ENCODE peak calls at places on chromosomes 12 and 14, in ten cellular contexts. K is GM12878, S is mucosa of descending colon, E is Peyer's patch, J is A549, Y is lower lobe of right lung, F is right atrium auricular region, C is heart right ventricle, N is PC-3, W is GM23338. R is an unnamed sample.

GRCh38 chr12:99130808-99131538 is 485.9 kb downstream of the APAF1 start:
- DNase-seq in N (peak; percentile 12), F (no peak), C (no peak), J (no peak), E (no peak), K (peak; percentile 50), W (no peak), S (no peak), Y (no peak), R (no peak)

GRCh38 chr12:121804417-121805111 is 755 bp downstream of the SETD1B start:
- DNase-seq in Y (no peak), W (no peak), E (peak; percentile 73), S (peak; percentile 74), C (no peak), N (peak; percentile 22), J (no peak), K (no peak), F (no peak), R (no peak)

GRCh38 chr12:47636908-47637780 is 68.7 kb downstream of the RPAP3 start:
- DNase-seq in N (peak; percentile 77), E (no peak), K (no peak), C (no peak), J (no peak), S (peak; percentile 40), W (peak; percentile 94), F (no peak), Y (peak; percentile 79), R (peak; percentile 31)

GRCh38 chr14:81797246-81797645 is 263.6 kb upstream of the SEL1L start:
- DNase-seq in J (no peak), N (no peak), E (no peak), S (no peak), W (no peak), Y (no peak), K (no peak), F (no peak), C (no peak), R (no peak)

GRCh38 chr14:69648480-69649414 is 37.4 kb downstream of the SUSD6 start:
- DNase-seq in C (no peak), W (no peak), F (no peak), J (peak; percentile 29), E (no peak), Y (no peak), K (peak; percentile 81), N (peak; percentile 80), S (no peak), R (no peak)

GRCh38 chr12:105076098-105076497 is 8.2 kb downstream of the ALDH1L2 start:
- DNase-seq in E (no peak), Y (no peak), C (no peak), J (no peak), S (no peak), F (no peak), N (peak; percentile 25), K (no peak), W (no peak), R (no peak)

GRCh38 chr14:104636131-104636530 is 31.6 kb upstream of the TMEM179 start:
- DNase-seq in F (no peak), E (no peak), S (no peak), Y (no peak), N (no peak), K (no peak), C (no peak), J (no peak), W (no peak), R (no peak)

GRCh38 chr12:75725505-75726120 is 214.2 kb upstream of the KRR1 start:
- DNase-seq in S (no peak), N (peak; percentile 87), K (no peak), C (no peak), E (no peak), W (no peak), Y (no peak), J (peak; percentile 66), F (no peak), R (no peak)

GRCh38 chr14:101591121-101591520 is 29.8 kb downstream of the DIO3 start:
- DNase-seq in K (no peak), E (no peak), F (no peak), S (no peak), W (no peak), J (no peak), N (no peak), C (no peak), Y (no peak), R (peak; percentile 21)

GRCh38 chr14:44961151-44961729 is 507 bp downstream of the KLHL28 start:
- DNase-seq in W (peak; percentile 78), E (peak; percentile 61), Y (peak; percentile 76), N (peak; percentile 57), K (no peak), F (peak; percentile 68), C (peak; percentile 49), S (peak; percentile 71), J (peak; percentile 66), R (peak; percentile 51)

GRCh38 chr14:65115615-65116014 is 13.3 kb upstream of the MAX start:
- DNase-seq in Y (no peak), C (no peak), E (no peak), F (no peak), W (no peak), K (no peak), S (no peak), J (no peak), N (no peak), R (no peak)

GRCh38 chr14:77044776-77045569 is 16.5 kb upstream of the IRF2BPL start:
- DNase-seq in F (peak; percentile 83), W (peak; percentile 54), J (no peak), S (no peak), E (no peak), N (peak; percentile 42), C (no peak), Y (no peak), K (no peak), R (no peak)

DNA sequence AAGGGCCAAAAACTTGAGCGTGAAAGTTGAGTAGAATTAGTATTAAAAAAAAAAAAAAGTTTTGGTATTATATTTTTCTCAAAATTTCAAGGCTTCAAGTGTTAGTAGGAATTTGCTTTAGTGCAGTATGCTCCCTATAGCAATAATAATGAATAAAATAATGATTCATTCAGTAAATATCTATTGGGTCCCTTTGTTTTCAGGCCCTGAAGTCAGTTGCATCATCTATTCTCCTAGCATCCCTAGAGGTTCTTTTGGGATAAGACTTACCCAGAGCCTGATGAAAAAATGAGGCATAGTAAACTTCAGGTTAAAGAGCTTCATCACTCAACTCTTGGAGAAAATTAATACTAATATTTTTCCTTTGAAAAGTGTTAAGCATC is 1.1 kb downstream of the KMT5A start:
- DNase-seq in C (no peak), J (peak; percentile 60), K (no peak), E (no peak), Y (no peak), N (peak; percentile 68), W (peak; percentile 39), S (no peak), F (no peak), R (no peak)
- H3K4me3 ChIP-seq in C (peak overlapping the region; percentile 85), J (peak overlapping the region; percentile 60), K (peak overlapping the region; percentile 76), E (peak overlapping the region; percentile 68), Y (peak overlapping the region; percentile 84), N (peak overlapping the region; percentile 93), W (peak overlapping the region; percentile 98), S (no peak overlapping the region), F (no peak overlapping the region), R (peak overlapping the region; percentile 80)

DNA sequence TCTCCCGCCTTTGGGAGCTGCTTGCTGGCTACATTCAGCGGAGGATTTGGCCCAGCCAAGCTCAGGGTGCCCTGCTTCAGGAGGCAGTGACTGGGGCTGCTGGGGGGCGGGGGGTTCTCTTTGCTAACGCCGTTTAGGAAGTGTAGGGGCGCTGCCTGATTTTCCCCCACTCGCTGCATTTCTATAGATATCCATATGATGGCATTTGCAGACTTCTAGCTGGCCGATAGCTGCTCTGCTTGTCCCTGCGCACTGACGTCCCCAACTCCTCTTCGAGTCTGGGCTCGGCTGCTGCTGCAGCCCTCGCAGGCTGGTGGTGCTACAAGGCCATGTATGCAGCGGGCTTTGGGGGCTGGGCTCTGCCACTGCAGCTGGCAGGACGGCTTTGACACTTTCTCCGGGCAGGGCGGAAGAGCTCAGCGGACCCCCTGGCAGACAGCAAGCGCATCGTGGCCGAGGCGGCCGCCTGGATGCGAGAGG is 3.1 kb downstream of the LRFN5 start:
- DNase-seq in N (peak; percentile 56), C (peak; percentile 29), K (no peak), J (no peak), W (peak; percentile 89), S (no peak), Y (no peak), F (no peak), E (no peak), R (no peak)
- TF ChIP-seq CTCF in N (peak; percentile 56), C (peak; percentile 37), K (no peak), J (no peak), W (peak; percentile 60), S (no peak), Y (peak; percentile 16), F (peak; percentile 56), E (no peak), R (no peak)

DNA sequence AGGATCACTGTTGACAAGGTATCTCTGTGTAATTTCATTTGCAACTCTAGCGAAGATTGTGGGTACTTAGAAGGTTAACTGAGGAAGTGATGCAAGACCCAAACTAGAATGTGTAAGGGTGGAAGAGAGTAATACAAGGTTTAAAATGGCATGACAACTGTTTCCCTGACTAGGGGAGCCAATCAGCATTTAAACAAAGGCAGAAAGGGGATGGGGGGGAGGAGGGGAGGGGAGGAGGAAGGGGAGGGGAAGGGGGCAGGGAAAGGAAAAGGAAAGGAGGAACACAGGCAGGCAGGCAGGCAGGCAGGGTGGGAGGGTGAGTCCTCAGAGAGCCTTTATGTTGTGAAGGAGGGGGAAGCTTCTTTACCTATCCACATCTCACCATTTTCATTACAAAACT is 31.1 kb downstream of the NRDE2 start:
- DNase-seq in J (no peak), N (no peak), K (no peak), Y (no peak), W (no peak), S (no peak), E (no peak), F (no peak), C (no peak), R (no peak)
- H3K4me1 ChIP-seq in J (no peaks in the 10 kb centered on the region), N (no peaks in the 10 kb centered on the region), K (no peaks in the 10 kb centered on the region), Y (peaks cover 21% of the 10 kb centered on the region), W (peaks cover 40% of the 10 kb centered on the region), S (peaks cover 18% of the 10 kb centered on the region), E (peaks cover 15% of the 10 kb centered on the region), F (peaks cover 16% of the 10 kb centered on the region), C (peaks cover 14% of the 10 kb centered on the region), R (peaks cover 63% of the 10 kb centered on the region)

GRCh38 chr12:53098354-53098981 is 1.0 kb downstream of the IGFBP6 start:
- DNase-seq in Y (no peak), E (no peak), S (no peak), F (peak; percentile 82), W (peak; percentile 34), C (peak; percentile 58), N (peak; percentile 80), K (no peak), J (peak; percentile 69), R (peak; percentile 24)

GRCh38 chr12:53096761-53097160 is 706 bp upstream of the IGFBP6 start:
- DNase-seq in W (peak; percentile 37), C (no peak), S (no peak), N (no peak), J (no peak), E (no peak), K (no peak), Y (no peak), F (no peak), R (peak; percentile 21)

GRCh38 chr12:53098982-53099651 is 1.6 kb downstream of the IGFBP6 start:
- DNase-seq in N (peak; percentile 95), K (no peak), J (peak; percentile 98), F (peak; percentile 98), S (peak; percentile 89), Y (peak; percentile 91), W (peak; percentile 90), C (peak; percentile 94), E (peak; percentile 87), R (peak; percentile 90)

GRCh38 chr12:53097207-53097563 is 282 bp upstream of the IGFBP6 start:
- DNase-seq in N (no peak), C (no peak), S (no peak), E (no peak), W (peak; percentile 66), K (no peak), J (no peak), Y (no peak), F (no peak), R (no peak)

GRCh38 chr12:53097564-53098353 is at the start of gene IGFBP6:
- DNase-seq in Y (peak; percentile 66), W (peak; percentile 83), S (peak; percentile 75), N (peak; percentile 63), C (peak; percentile 62), E (peak; percentile 74), F (no peak), J (peak; percentile 65), K (no peak), R (peak; percentile 55)
- H3K4me3 ChIP-seq in Y (peak within 1 kb of the TSS; percentile 62), W (peak within 1 kb of the TSS; percentile 96), S (no peak within 1 kb of the TSS), N (peak within 1 kb of the TSS; percentile 96), C (peak within 1 kb of the TSS; percentile 62), E (peak within 1 kb of the TSS; percentile 61), F (peak within 1 kb of the TSS; percentile 59), J (peak within 1 kb of the TSS; percentile 54), K (peak within 1 kb of the TSS; percentile 62), R (peak within 1 kb of the TSS; percentile 65)

R was measured in stomach.